ENCODE peak calls at places on chromosome 7, in six cellular contexts. N is HepG2, T is K562, G is A549, A is GM12878, Z is endothelial cell of umbilical vein. F is an unnamed sample.

GRCh38 chr7:107234436-107234835 is 65.6 kb downstream of the HBP1 start:
- DNase-seq in N (no peak), Z (peak), T (no peak), A (no peak), G (no peak), F (no peak)

GRCh38 chr7:148264933-148265557 is 325.5 kb upstream of the C7orf33 start:
- DNase-seq in N (peak), Z (no peak), A (no peak), G (peak), T (peak), F (peak)

GRCh38 chr7:74625446-74625845 is 32.1 kb upstream of the GTF2I start:
- DNase-seq in A (no peak), G (peak), Z (peak), T (peak), N (peak), F (peak)

GRCh38 chr7:93016681-93017349 is 101.0 kb downstream of the SAMD9 start:
- DNase-seq in T (no peak), A (no peak), Z (peak), G (no peak), N (no peak), F (no peak)

GRCh38 chr7:25752169-25752568 is 399.8 kb upstream of the NFE2L3 start:
- DNase-seq in G (no peak), N (no peak), T (no peak), Z (no peak), A (no peak), F (no peak)

GRCh38 chr7:155422599-155423336 is 35.2 kb upstream of the EN2 start:
- DNase-seq in N (no peak), A (no peak), G (no peak), Z (no peak), T (no peak), F (no peak)

GRCh38 chr7:73904219-73905136 is 43.5 kb downstream of the TMEM270 start:
- DNase-seq in T (no peak), Z (no peak), A (no peak), N (no peak), G (no peak), F (no peak)

GRCh38 chr7:82167568-82168314 is 275.8 kb downstream of the CACNA2D1 start:
- DNase-seq in T (no peak), N (no peak), Z (no peak), G (peak), A (no peak), F (no peak)

GRCh38 chr7:155918720-155919399 is 106.6 kb upstream of the SHH start:
- DNase-seq in T (peak), A (no peak), Z (peak), N (peak), G (peak), F (no peak)

GRCh38 chr7:23680417-23681405 is 712 bp downstream of the FAM221A start:
- DNase-seq in N (no peak), G (no peak), T (no peak), Z (peak), A (no peak), F (no peak)

GRCh38 chr7:101859411-101860106 is 42.1 kb downstream of the CUX1 start:
- DNase-seq in G (peak), N (no peak), T (no peak), Z (peak), A (no peak), F (no peak)

GRCh38 chr7:128044064-128044463 is 12.8 kb upstream of the LRRC4 start:
- DNase-seq in Z (no peak), T (peak), G (no peak), A (no peak), N (no peak), F (no peak)

GRCh38 chr7:106219170-106219569 is 65.6 kb downstream of the NAMPT start:
- DNase-seq in Z (peak), N (no peak), A (no peak), G (no peak), T (no peak), F (no peak)

GRCh38 chr7:82699773-82700186 is 256.2 kb upstream of the CACNA2D1 start:
- DNase-seq in A (no peak), G (peak), T (no peak), N (no peak), Z (peak), F (no peak)

GRCh38 chr7:128550920-128551319 is 74.4 kb downstream of the METTL2B start:
- DNase-seq in N (no peak), T (no peak), A (no peak), Z (no peak), G (no peak), F (no peak)

GRCh38 chr7:88042157-88042556 is 108.1 kb downstream of the ADAM22 start:
- DNase-seq in A (no peak), T (no peak), N (no peak), Z (no peak), G (no peak), F (no peak)

GRCh38 chr7:47104206-47104549 is 477.7 kb downstream of the TNS3 start:
- DNase-seq in Z (no peak), G (peak), N (no peak), A (no peak), T (peak), F (no peak)

GRCh38 chr7:3561908-3562307 is 260.9 kb downstream of the SDK1 start:
- DNase-seq in N (no peak), A (no peak), G (no peak), Z (no peak), T (no peak), F (no peak)

GRCh38 chr7:139739863-139740597 is 37.8 kb downstream of the HIPK2 start:
- DNase-seq in N (no peak), A (no peak), Z (no peak), G (no peak), T (no peak), F (no peak)

GRCh38 chr7:105578496-105578895 is 2.8 kb downstream of the EFCAB10 start:
- DNase-seq in G (no peak), T (no peak), Z (no peak), A (no peak), N (no peak), F (no peak)

GRCh38 chr7:148700693-148701092 is 2.0 kb downstream of the CUL1 start:
- DNase-seq in G (peak), N (no peak), T (peak), A (no peak), Z (peak), F (peak)

GRCh38 chr7:73395538-73396503 is 37.8 kb upstream of the FZD9 start:
- DNase-seq in T (no peak), G (no peak), N (no peak), A (no peak), Z (no peak), F (no peak)

GRCh38 chr7:119929891-119930290 is 343.1 kb upstream of the KCND2 start:
- DNase-seq in T (no peak), Z (no peak), A (no peak), G (no peak), N (no peak), F (no peak)

GRCh38 chr7:37467017-37467416 is 18.4 kb upstream of the ELMO1 start:
- DNase-seq in N (no peak), Z (no peak), T (no peak), A (no peak), G (no peak), F (peak)

GRCh38 chr7:101933685-101934084 is 116.3 kb downstream of the CUX1 start:
- DNase-seq in Z (no peak), N (no peak), T (no peak), G (no peak), A (peak), F (no peak)

GRCh38 chr7:144835166-144835611 is 664 bp downstream of the TPK1 start:
- DNase-seq in T (peak), N (peak), A (peak), Z (peak), G (peak), F (peak)

GRCh38 chr7:118195837-118196474 is 12.0 kb downstream of the LSM8 start:
- DNase-seq in G (peak), T (peak), A (no peak), N (peak), Z (peak), F (peak)
- TF ChIP-seq MYC in G (no peak), T (no peak), A (no peak), N (no peak), Z (no peak), F (no peak)

DNA sequence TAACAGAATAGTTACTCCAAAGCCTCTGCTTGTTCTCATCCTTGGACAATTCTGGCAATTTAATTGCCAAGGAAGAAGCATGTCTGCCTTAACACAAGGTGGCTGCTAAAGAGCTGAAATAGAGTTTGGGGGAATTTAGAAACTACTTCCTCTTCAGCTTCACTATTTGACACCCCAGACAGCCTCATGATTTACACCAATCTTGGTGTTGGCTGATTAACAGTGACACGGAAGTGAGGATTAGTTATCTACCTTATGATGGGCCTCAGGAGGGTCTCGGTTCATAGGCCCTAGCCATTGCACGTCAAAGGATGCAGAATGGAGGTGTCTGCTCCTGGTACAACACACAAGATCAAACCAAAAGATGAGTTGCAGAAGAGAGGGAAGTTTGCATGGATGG is 102.4 kb downstream of the RELN start:
- DNase-seq in T (peak), N (no peak), Z (no peak), G (no peak), A (no peak), F (no peak)
- TF ChIP-seq MYC in T (no peak), N (no peak), Z (no peak), G (no peak), A (no peak), F (no peak)

GRCh38 chr7:137695942-137696341 is 150.8 kb downstream of the DGKI start:
- DNase-seq in T (no peak), A (no peak), N (peak), Z (peak), G (no peak), F (no peak)

GRCh38 chr7:137695494-137695893 is 151.3 kb downstream of the DGKI start:
- DNase-seq in G (no peak), N (no peak), T (no peak), Z (no peak), A (no peak), F (no peak)

GRCh38 chr7:137694405-137694804 is 152.4 kb downstream of the DGKI start:
- DNase-seq in N (no peak), T (no peak), A (peak), Z (no peak), G (no peak), F (peak)

GRCh38 chr7:137696376-137696775 is 150.4 kb downstream of the DGKI start:
- DNase-seq in G (no peak), N (no peak), A (no peak), T (no peak), Z (no peak), F (peak)

DNA sequence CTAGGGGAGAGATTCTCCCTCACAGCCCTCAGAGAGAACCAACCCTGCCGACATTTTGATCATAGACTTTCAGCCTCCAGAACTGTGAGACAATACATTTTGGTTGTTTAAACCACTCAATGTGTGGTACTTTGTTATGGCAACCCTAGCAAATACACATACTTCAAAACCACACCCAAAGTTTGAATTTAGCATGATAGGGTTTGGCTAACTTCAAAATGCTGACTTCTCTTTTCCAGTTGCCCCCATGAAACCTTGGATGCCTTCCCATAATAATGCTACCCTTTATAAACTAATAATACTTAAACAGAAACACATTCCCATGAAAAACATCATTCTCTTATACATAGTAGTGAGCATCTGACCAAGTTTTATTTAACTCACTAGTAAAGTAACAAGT is 149.7 kb downstream of the DGKI start:
- DNase-seq in N (no peak), G (no peak), T (no peak), Z (no peak), A (no peak), F (no peak)
- TF ChIP-seq MYC in N (no peak), G (no peak), T (no peak), Z (no peak), A (no peak), F (no peak)

GRCh38 chr7:98826811-98827231 is 43.0 kb downstream of the TMEM130 start:
- DNase-seq in A (no peak), N (no peak), G (no peak), Z (no peak), T (no peak), F (no peak)
- TF ChIP-seq MYC in A (no peak), N (no peak), G (no peak), Z (no peak), T (no peak), F (no peak)

GRCh38 chr7:158353606-158354570 is 233.7 kb downstream of the PTPRN2 start:
- DNase-seq in A (no peak), G (peak), Z (no peak), N (peak), T (peak), F (peak)
- TF ChIP-seq MYC in A (no peak), G (no peak), Z (no peak), N (no peak), T (no peak), F (no peak)

GRCh38 chr7:7761974-7762769 is 43.8 kb upstream of the RPA3 start:
- DNase-seq in A (no peak), T (peak), N (no peak), Z (peak), G (peak), F (no peak)
- TF ChIP-seq MYC in A (no peak), T (no peak), N (no peak), Z (no peak), G (no peak), F (no peak)

GRCh38 chr7:80999771-81000170 is 80.9 kb upstream of the SEMA3C start:
- DNase-seq in N (no peak), Z (no peak), A (no peak), G (no peak), T (no peak), F (no peak)

GRCh38 chr7:81007053-81007452 is 88.2 kb upstream of the SEMA3C start:
- DNase-seq in Z (no peak), G (no peak), N (no peak), T (no peak), A (no peak), F (no peak)

GRCh38 chr7:81002471-81002870 is 83.6 kb upstream of the SEMA3C start:
- DNase-seq in A (no peak), N (no peak), G (no peak), T (no peak), Z (no peak), F (no peak)

GRCh38 chr7:81005254-81005653 is 86.4 kb upstream of the SEMA3C start:
- DNase-seq in G (no peak), Z (no peak), A (no peak), N (no peak), T (no peak), F (no peak)

DNA sequence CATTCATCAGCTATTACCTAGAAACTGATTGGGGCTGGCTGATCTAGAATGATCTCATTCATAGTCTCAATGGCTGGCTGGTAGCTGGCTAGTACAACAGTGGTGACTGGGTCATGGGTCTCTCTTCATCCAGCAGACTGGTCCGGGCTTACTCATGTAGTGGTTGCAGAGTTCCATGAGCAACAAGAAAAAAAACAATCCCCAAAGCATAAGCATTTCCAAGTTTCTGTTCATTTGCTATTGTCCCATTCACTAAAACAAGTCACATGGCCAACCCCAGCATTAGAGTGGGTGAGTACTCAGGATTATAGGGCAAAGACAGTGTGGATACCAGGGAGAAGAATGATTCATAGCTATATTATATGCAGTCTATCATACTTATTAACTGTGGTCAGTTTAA is 85.2 kb upstream of the SEMA3C start:
- DNase-seq in G (no peak), A (no peak), Z (no peak), T (no peak), N (no peak), F (no peak)
- TF ChIP-seq MYC in G (no peak), A (no peak), Z (no peak), T (no peak), N (no peak), F (no peak)

DNA sequence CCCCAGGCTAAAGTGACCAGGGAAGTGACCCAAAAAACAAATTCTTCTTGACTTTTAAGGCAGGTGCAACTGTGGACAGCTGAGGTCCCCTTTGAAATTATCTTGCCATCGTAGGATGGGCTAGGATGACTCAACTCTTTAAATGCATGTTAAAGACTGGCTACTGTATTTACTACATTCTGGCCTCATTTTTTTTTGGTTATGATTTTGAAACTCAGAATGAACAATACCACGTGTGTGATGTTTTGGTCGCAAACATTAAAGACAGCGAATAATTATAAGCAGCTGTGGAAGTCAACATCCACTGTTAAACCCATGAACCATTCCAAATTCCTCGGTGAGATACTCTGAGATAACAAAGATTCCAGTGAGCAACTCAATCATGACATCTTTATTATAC is 1.2 kb upstream of the SLC13A4 start:
- DNase-seq in N (no peak), A (no peak), Z (no peak), T (no peak), G (no peak), F (no peak)
- TF ChIP-seq MYC in N (no peak), A (no peak), Z (no peak), T (no peak), G (no peak), F (no peak)

DNA sequence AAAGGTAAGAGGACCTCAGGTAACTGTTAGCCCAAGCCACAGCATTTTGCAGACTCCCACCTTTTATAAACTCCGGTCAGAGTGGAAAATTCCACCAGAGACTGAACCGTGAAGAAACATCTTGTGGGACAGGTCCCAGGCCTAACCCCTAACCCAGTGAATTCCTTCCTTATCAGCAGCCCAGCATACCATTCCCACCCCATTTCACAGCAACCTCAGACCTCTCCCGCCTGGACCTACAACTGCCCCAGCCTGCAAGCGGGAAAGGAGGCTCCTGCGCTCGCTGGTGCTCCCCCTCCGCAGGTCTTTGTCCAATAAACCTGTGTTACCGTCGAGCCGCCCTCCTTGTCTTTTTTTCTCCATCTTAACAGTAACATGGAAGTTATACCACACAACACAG is 736.6 kb downstream of the MAGI2 start:
- DNase-seq in A (no peak), N (peak), Z (no peak), G (no peak), T (no peak), F (no peak)
- TF ChIP-seq MYC in A (no peak), N (no peak), Z (no peak), G (no peak), T (no peak), F (no peak)

GRCh38 chr7:43639858-43640491 is 57.1 kb downstream of the STK17A start:
- DNase-seq in Z (peak), N (peak), G (peak), A (no peak), T (no peak), F (no peak)
- TF ChIP-seq MYC in Z (no peak), N (no peak), G (no peak), A (no peak), T (no peak), F (no peak)